ENCODE peak calls at places on chromosome 17, in eight cellular contexts. One of them, this sample, is unnamed.

GRCh38 chr17:3879181-3879580 is 13.7 kb downstream of the CAMKK1 start:
- DNase-seq in OCI-LY7: no peak
- DNase-seq in gastrocnemius medialis: no peak
- DNase-seq in AG09309: no peak
- DNase-seq in ovary: no peak
- DNase-seq in spleen: no peak
- DNase-seq in neural progenitor cell: peak; percentile 89
- DNase-seq in cardiac fibroblast: peak; percentile 68
- DNase-seq in this sample: peak; percentile 45

GRCh38 chr17:7992516-7992915 is 9.9 kb upstream of the GUCY2D start:
- DNase-seq in gastrocnemius medialis: no peak
- DNase-seq in cardiac fibroblast: no peak
- DNase-seq in ovary: no peak
- DNase-seq in spleen: no peak
- DNase-seq in neural progenitor cell: no peak
- DNase-seq in AG09309: no peak
- DNase-seq in OCI-LY7: no peak
- DNase-seq in this sample: peak; percentile 32

GRCh38 chr17:45775576-45776011 is 8.5 kb upstream of the CRHR1 start:
- DNase-seq in OCI-LY7: no peak
- DNase-seq in cardiac fibroblast: peak; percentile 37
- DNase-seq in spleen: no peak
- DNase-seq in ovary: no peak
- DNase-seq in AG09309: no peak
- DNase-seq in gastrocnemius medialis: no peak
- DNase-seq in neural progenitor cell: no peak
- DNase-seq in this sample: no peak

GRCh38 chr17:28276011-28276410 is 43.0 kb upstream of the TMEM97 start:
- DNase-seq in gastrocnemius medialis: no peak
- DNase-seq in neural progenitor cell: no peak
- DNase-seq in OCI-LY7: no peak
- DNase-seq in cardiac fibroblast: no peak
- DNase-seq in ovary: no peak
- DNase-seq in AG09309: no peak
- DNase-seq in spleen: no peak
- DNase-seq in this sample: no peak

GRCh38 chr17:45271603-45272002 is 9.7 kb upstream of the SPATA32 start:
- DNase-seq in cardiac fibroblast: no peak
- DNase-seq in OCI-LY7: no peak
- DNase-seq in gastrocnemius medialis: no peak
- DNase-seq in spleen: no peak
- DNase-seq in neural progenitor cell: no peak
- DNase-seq in AG09309: no peak
- DNase-seq in ovary: no peak
- DNase-seq in this sample: no peak

GRCh38 chr17:27456681-27457404 is 595 bp downstream of the KSR1 start:
- DNase-seq in neural progenitor cell: peak; percentile 32
- DNase-seq in ovary: peak; percentile 54
- DNase-seq in gastrocnemius medialis: no peak
- DNase-seq in AG09309: no peak
- DNase-seq in OCI-LY7: no peak
- DNase-seq in cardiac fibroblast: peak; percentile 30
- DNase-seq in spleen: peak; percentile 87
- DNase-seq in this sample: no peak

GRCh38 chr17:2796164-2797140 is at the start of gene RAP1GAP2:
- DNase-seq in AG09309: no peak
- DNase-seq in ovary: no peak
- DNase-seq in spleen: peak; percentile 95
- DNase-seq in gastrocnemius medialis: peak; percentile 36
- DNase-seq in neural progenitor cell: no peak
- DNase-seq in OCI-LY7: no peak
- DNase-seq in cardiac fibroblast: no peak
- DNase-seq in this sample: no peak

GRCh38 chr17:80428363-80428762 is 13.4 kb downstream of the ENDOV start:
- DNase-seq in cardiac fibroblast: no peak
- DNase-seq in OCI-LY7: no peak
- DNase-seq in spleen: peak; percentile 72
- DNase-seq in AG09309: no peak
- DNase-seq in gastrocnemius medialis: no peak
- DNase-seq in ovary: no peak
- DNase-seq in neural progenitor cell: no peak
- DNase-seq in this sample: no peak

GRCh38 chr17:63173450-63173849 is 207.4 kb downstream of the TANC2 start:
- DNase-seq in cardiac fibroblast: no peak
- DNase-seq in OCI-LY7: no peak
- DNase-seq in spleen: no peak
- DNase-seq in neural progenitor cell: no peak
- DNase-seq in ovary: no peak
- DNase-seq in AG09309: no peak
- DNase-seq in gastrocnemius medialis: no peak
- DNase-seq in this sample: no peak

GRCh38 chr17:50129303-50129945 is 536 bp downstream of the SAMD14 start:
- DNase-seq in ovary: no peak
- DNase-seq in AG09309: no peak
- DNase-seq in cardiac fibroblast: peak; percentile 48
- DNase-seq in gastrocnemius medialis: no peak
- DNase-seq in spleen: no peak
- DNase-seq in neural progenitor cell: peak; percentile 83
- DNase-seq in OCI-LY7: no peak
- DNase-seq in this sample: peak; percentile 53

GRCh38 chr17:79671387-79671752 is 59.4 kb upstream of the ENPP7 start:
- DNase-seq in AG09309: no peak
- DNase-seq in neural progenitor cell: no peak
- DNase-seq in OCI-LY7: no peak
- DNase-seq in spleen: no peak
- DNase-seq in cardiac fibroblast: no peak
- DNase-seq in ovary: no peak
- DNase-seq in gastrocnemius medialis: no peak
- DNase-seq in this sample: no peak

GRCh38 chr17:17111401-17112393 is 69.4 kb downstream of the MPRIP start:
- DNase-seq in AG09309: no peak
- DNase-seq in gastrocnemius medialis: no peak
- DNase-seq in spleen: peak; percentile 72
- DNase-seq in ovary: no peak
- DNase-seq in neural progenitor cell: no peak
- DNase-seq in OCI-LY7: no peak
- DNase-seq in cardiac fibroblast: no peak
- DNase-seq in this sample: no peak

GRCh38 chr17:65559802-65560627 is 1.4 kb downstream of the AXIN2 start:
- DNase-seq in OCI-LY7: peak; percentile 39
- DNase-seq in neural progenitor cell: peak; percentile 75
- DNase-seq in spleen: peak; percentile 84
- DNase-seq in cardiac fibroblast: peak; percentile 48
- DNase-seq in ovary: peak; percentile 73
- DNase-seq in gastrocnemius medialis: no peak
- DNase-seq in AG09309: no peak
- DNase-seq in this sample: peak; percentile 31

GRCh38 chr17:51298508-51299371 is 38.4 kb downstream of the UTP18 start:
- DNase-seq in spleen: no peak
- DNase-seq in gastrocnemius medialis: no peak
- DNase-seq in cardiac fibroblast: peak; percentile 65
- DNase-seq in OCI-LY7: peak; percentile 55
- DNase-seq in neural progenitor cell: peak; percentile 67
- DNase-seq in AG09309: no peak
- DNase-seq in ovary: no peak
- DNase-seq in this sample: peak; percentile 66

GRCh38 chr17:156094-156621 is 18.8 kb downstream of the SCGB1C2 start:
- DNase-seq in neural progenitor cell: no peak
- DNase-seq in ovary: no peak
- DNase-seq in gastrocnemius medialis: no peak
- DNase-seq in AG09309: no peak
- DNase-seq in OCI-LY7: no peak
- DNase-seq in spleen: no peak
- DNase-seq in cardiac fibroblast: no peak
- DNase-seq in this sample: no peak

GRCh38 chr17:64180089-64180488 is 50.1 kb upstream of the ERN1 start:
- DNase-seq in AG09309: peak; percentile 63
- DNase-seq in neural progenitor cell: no peak
- DNase-seq in ovary: no peak
- DNase-seq in cardiac fibroblast: peak; percentile 85
- DNase-seq in spleen: no peak
- DNase-seq in gastrocnemius medialis: no peak
- DNase-seq in OCI-LY7: no peak
- DNase-seq in this sample: peak; percentile 90
- TF ChIP-seq CTCF in AG09309: peak; percentile 31
- TF ChIP-seq CTCF in neural progenitor cell: no peak
- TF ChIP-seq CTCF in ovary: no peak
- TF ChIP-seq CTCF in cardiac fibroblast: peak; percentile 41
- TF ChIP-seq CTCF in spleen: no peak
- TF ChIP-seq CTCF in gastrocnemius medialis: no peak
- TF ChIP-seq CTCF in OCI-LY7: no peak
- TF ChIP-seq CTCF in this sample: peak; percentile 48

DNA sequence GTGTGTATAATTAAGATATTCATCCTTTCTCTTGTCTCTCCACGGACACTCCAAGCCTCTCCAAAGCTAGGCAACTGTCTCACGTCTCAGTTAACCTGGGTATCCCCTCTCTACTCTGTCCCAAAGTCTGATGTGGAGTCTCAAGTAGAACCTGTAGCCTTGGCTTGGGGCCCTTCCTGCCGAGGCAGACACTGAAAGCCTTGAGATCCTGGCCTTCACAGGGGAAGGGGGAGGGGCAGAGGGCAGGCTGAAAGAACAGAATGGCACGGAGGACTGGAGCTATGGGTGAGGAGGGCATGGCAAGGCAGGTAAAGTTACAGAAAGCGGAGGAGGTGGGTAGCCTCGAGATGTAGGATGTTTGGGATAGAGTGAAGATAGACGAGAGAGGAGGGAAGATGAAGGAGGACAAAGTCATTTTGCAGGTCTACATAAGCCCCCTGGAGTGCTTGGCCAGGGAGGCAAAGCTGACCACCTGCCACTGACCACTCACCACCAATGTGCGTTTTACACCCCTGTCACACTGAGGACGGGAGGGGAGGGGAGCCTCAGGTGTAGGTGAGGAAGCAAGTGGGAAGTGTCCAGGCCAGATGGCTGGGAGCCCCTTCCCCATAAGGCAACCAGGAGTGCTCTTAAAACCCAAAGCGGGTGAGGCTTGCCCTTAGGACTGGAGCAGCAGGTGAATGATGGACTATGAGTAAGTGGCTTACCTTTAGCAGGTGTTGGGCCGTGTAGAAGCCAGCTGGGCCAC is 1.3 kb downstream of the FDXR start:
- DNase-seq in neural progenitor cell: no peak
- DNase-seq in ovary: peak; percentile 55
- DNase-seq in cardiac fibroblast: no peak
- DNase-seq in spleen: no peak
- DNase-seq in OCI-LY7: no peak
- DNase-seq in AG09309: no peak
- DNase-seq in gastrocnemius medialis: no peak
- DNase-seq in this sample: no peak
- H3K4me3 ChIP-seq in neural progenitor cell: peak overlapping the region; percentile 77
- H3K4me3 ChIP-seq in ovary: no peak overlapping the region
- H3K4me3 ChIP-seq in cardiac fibroblast: peak overlapping the region; percentile 86
- H3K4me3 ChIP-seq in spleen: peak overlapping the region; percentile 57
- H3K4me3 ChIP-seq in OCI-LY7: peak overlapping the region; percentile 78
- H3K4me3 ChIP-seq in AG09309: peak overlapping the region; percentile 90
- H3K4me3 ChIP-seq in gastrocnemius medialis: no peak overlapping the region
- H3K4me3 ChIP-seq in this sample: peak overlapping the region; percentile 79

DNA sequence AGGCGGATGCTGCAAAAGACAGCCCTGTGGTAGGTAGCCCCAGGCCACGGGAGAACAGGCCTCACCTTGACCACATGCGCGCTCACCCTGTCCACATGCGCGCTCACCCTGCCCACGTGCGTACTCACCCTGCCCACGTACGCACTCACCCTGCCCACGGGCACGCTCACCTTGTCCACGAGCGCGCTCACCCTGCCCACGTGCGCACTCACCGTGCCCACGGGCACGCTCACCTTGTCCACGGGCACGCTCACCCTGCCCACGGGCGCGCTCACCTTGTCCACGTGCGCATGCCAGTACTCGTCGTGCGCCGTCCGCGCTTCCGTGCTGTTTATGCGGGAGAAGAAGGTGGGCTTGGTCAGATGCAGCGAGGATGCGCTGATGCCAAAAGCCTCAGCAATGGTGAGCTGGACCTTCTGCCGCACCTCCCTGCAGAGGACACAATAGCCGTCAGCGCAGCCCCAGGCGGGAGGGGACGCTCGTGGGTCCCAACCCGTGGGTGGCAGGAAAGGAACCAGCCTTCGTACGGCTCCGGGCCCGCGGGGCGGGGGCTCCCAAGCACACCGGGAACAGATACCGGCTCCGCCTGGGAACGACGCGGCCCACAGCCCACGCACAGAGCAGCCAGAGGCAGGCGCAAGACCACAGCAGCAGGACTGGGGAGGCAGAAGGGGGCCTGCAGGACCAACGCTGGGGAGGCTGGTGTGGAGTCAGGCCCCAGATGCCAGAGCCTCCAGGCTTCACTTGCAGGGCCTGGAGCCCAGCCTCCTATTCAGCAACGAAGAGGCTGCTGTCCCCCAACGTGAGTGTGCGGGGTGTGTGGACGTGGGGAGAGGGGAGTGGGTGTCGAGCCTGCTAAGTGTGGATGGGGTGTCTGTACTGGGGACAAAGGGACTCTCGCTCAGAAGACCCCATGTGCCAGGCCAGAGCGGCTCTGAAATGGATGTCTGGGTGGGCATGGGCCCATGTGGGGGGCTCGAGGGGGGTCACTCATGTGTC is 14.2 kb upstream of the HEXD start:
- DNase-seq in neural progenitor cell: no peak
- DNase-seq in gastrocnemius medialis: no peak
- DNase-seq in AG09309: no peak
- DNase-seq in OCI-LY7: no peak
- DNase-seq in ovary: no peak
- DNase-seq in cardiac fibroblast: no peak
- DNase-seq in spleen: no peak
- DNase-seq in this sample: no peak
- TF ChIP-seq CTCF in neural progenitor cell: no peak
- TF ChIP-seq CTCF in gastrocnemius medialis: no peak
- TF ChIP-seq CTCF in AG09309: no peak
- TF ChIP-seq CTCF in OCI-LY7: no peak
- TF ChIP-seq CTCF in ovary: no peak
- TF ChIP-seq CTCF in cardiac fibroblast: no peak
- TF ChIP-seq CTCF in spleen: no peak
- TF ChIP-seq CTCF in this sample: no peak

GRCh38 chr17:32508926-32509325 is 22.1 kb downstream of the CDK5R1 start:
- DNase-seq in AG09309: no peak
- DNase-seq in neural progenitor cell: no peak
- DNase-seq in cardiac fibroblast: no peak
- DNase-seq in gastrocnemius medialis: no peak
- DNase-seq in spleen: no peak
- DNase-seq in OCI-LY7: no peak
- DNase-seq in ovary: no peak
- DNase-seq in this sample: no peak

GRCh38 chr17:32503251-32504165 is 16.7 kb downstream of the CDK5R1 start:
- DNase-seq in AG09309: no peak
- DNase-seq in spleen: peak; percentile 81
- DNase-seq in ovary: no peak
- DNase-seq in neural progenitor cell: no peak
- DNase-seq in OCI-LY7: peak; percentile 91
- DNase-seq in cardiac fibroblast: no peak
- DNase-seq in gastrocnemius medialis: no peak
- DNase-seq in this sample: no peak

GRCh38 chr17:32502710-32503109 is 15.9 kb downstream of the CDK5R1 start:
- DNase-seq in OCI-LY7: no peak
- DNase-seq in AG09309: no peak
- DNase-seq in gastrocnemius medialis: no peak
- DNase-seq in ovary: no peak
- DNase-seq in cardiac fibroblast: no peak
- DNase-seq in neural progenitor cell: no peak
- DNase-seq in spleen: no peak
- DNase-seq in this sample: no peak

GRCh38 chr17:32502013-32502412 is 15.2 kb downstream of the CDK5R1 start:
- DNase-seq in cardiac fibroblast: no peak
- DNase-seq in ovary: no peak
- DNase-seq in OCI-LY7: no peak
- DNase-seq in neural progenitor cell: no peak
- DNase-seq in spleen: no peak
- DNase-seq in AG09309: no peak
- DNase-seq in gastrocnemius medialis: no peak
- DNase-seq in this sample: no peak

GRCh38 chr17:32504166-32504990 is 17.6 kb downstream of the CDK5R1 start:
- DNase-seq in ovary: no peak
- DNase-seq in OCI-LY7: no peak
- DNase-seq in cardiac fibroblast: no peak
- DNase-seq in AG09309: no peak
- DNase-seq in neural progenitor cell: no peak
- DNase-seq in spleen: peak; percentile 89
- DNase-seq in gastrocnemius medialis: no peak
- DNase-seq in this sample: no peak
- H3K4me3 ChIP-seq in ovary: no peak overlapping the region
- H3K4me3 ChIP-seq in OCI-LY7: peak overlapping the region; percentile 37
- H3K4me3 ChIP-seq in cardiac fibroblast: no peak overlapping the region
- H3K4me3 ChIP-seq in AG09309: no peak overlapping the region
- H3K4me3 ChIP-seq in neural progenitor cell: no peak overlapping the region
- H3K4me3 ChIP-seq in spleen: no peak overlapping the region
- H3K4me3 ChIP-seq in gastrocnemius medialis: no peak overlapping the region
- H3K4me3 ChIP-seq in this sample: no peak overlapping the region